ENCODE peak calls at places on chromosomes 6 and 20, in nine cellular contexts. G is WTC11; Y is naive thymus-derived CD4-positive, alpha-beta T cell; I is ACHN; T is nephron progenitor cell; M is endothelial cell of umbilical vein; P is cardiac fibroblast; E is HS-27A; B is effector memory CD8-positive, alpha-beta T cell. F is an unnamed sample.

GRCh38 chr20:26167499-26167898 is 470.8 kb upstream of the ZNF337 start:
- DNase-seq in G (no peak), Y (no peak), I (peak), T (no peak), M (peak), P (peak), E (no peak), B (no peak), F (peak)

GRCh38 chr6:43465978-43466377 is 10.6 kb upstream of the DLK2 start:
- DNase-seq in G (no peak), Y (no peak), I (no peak), T (no peak), M (no peak), P (peak), E (no peak), B (no peak), F (no peak)

GRCh38 chr20:53833333-53834043 is 236.9 kb downstream of the BCAS1 start:
- DNase-seq in G (no peak), Y (no peak), I (no peak), T (no peak), M (no peak), P (no peak), E (no peak), B (no peak), F (no peak)

GRCh38 chr20:25059866-25060465 is 2.0 kb upstream of the ACSS1 start:
- DNase-seq in G (peak), Y (no peak), I (no peak), T (no peak), M (no peak), P (no peak), E (no peak), B (no peak), F (no peak)

GRCh38 chr20:33433465-33433864 is 10.1 kb downstream of the SNTA1 start:
- DNase-seq in G (no peak), Y (no peak), I (no peak), T (no peak), M (no peak), P (peak), E (no peak), B (no peak), F (no peak)

GRCh38 chr6:134035823-134036296 is 16.6 kb downstream of the SLC2A12 start:
- DNase-seq in G (no peak), Y (no peak), I (no peak), T (no peak), M (peak), P (peak), E (no peak), B (no peak), F (no peak)

GRCh38 chr6:139748353-139749146 is 374.1 kb upstream of the CITED2 start:
- DNase-seq in G (no peak), Y (no peak), I (no peak), T (no peak), M (no peak), P (peak), E (no peak), B (no peak), F (no peak)

GRCh38 chr20:32560989-32561830 is 23.9 kb downstream of the NOL4L start:
- DNase-seq in G (no peak), Y (peak), I (no peak), T (peak), M (no peak), P (no peak), E (no peak), B (no peak), F (no peak)

GRCh38 chr6:98947411-98948292 is at the start of gene FBXL4:
- DNase-seq in G (peak), Y (peak), I (peak), T (peak), M (peak), P (peak), E (no peak), B (peak), F (peak)

GRCh38 chr6:152750694-152751093 is at the start of gene VIP:
- DNase-seq in G (peak), Y (no peak), I (peak), T (peak), M (peak), P (peak), E (no peak), B (no peak), F (peak)

GRCh38 chr6:154236646-154237236 is 119.9 kb downstream of the IPCEF1 start:
- DNase-seq in G (no peak), Y (no peak), I (no peak), T (no peak), M (no peak), P (no peak), E (no peak), B (no peak), F (no peak)

GRCh38 chr20:4090756-4091331 is 75.5 kb upstream of the RNF24 start:
- DNase-seq in G (no peak), Y (no peak), I (peak), T (no peak), M (peak), P (peak), E (no peak), B (no peak), F (peak)

GRCh38 chr6:143872211-143872610 is 7.9 kb downstream of the ZC2HC1B start:
- DNase-seq in G (no peak), Y (no peak), I (no peak), T (no peak), M (no peak), P (peak), E (no peak), B (no peak), F (no peak)

GRCh38 chr6:13496508-13497180 is 9.2 kb upstream of the GFOD1 start:
- DNase-seq in G (no peak), Y (no peak), I (peak), T (no peak), M (peak), P (peak), E (no peak), B (no peak), F (peak)

GRCh38 chr20:49210101-49210749 is 9.0 kb upstream of the DDX27 start:
- DNase-seq in G (no peak), Y (no peak), I (no peak), T (no peak), M (no peak), P (peak), E (no peak), B (no peak), F (no peak)

GRCh38 chr20:2946988-2947961 is 74.0 kb downstream of the PTPRA start:
- DNase-seq in G (no peak), Y (no peak), I (no peak), T (no peak), M (no peak), P (peak), E (no peak), B (no peak), F (no peak)

GRCh38 chr6:110859335-110859792 is 15.2 kb upstream of the AMD1 start:
- DNase-seq in G (no peak), Y (no peak), I (no peak), T (no peak), M (no peak), P (no peak), E (no peak), B (no peak), F (no peak)

GRCh38 chr6:28683945-28684538 is 158.4 kb downstream of the GPX5 start:
- DNase-seq in G (peak), Y (peak), I (peak), T (peak), M (peak), P (peak), E (peak), B (no peak), F (peak)

GRCh38 chr6:2097464-2097863 is 147.9 kb downstream of the GMDS start:
- DNase-seq in G (no peak), Y (no peak), I (no peak), T (no peak), M (no peak), P (no peak), E (no peak), B (no peak), F (no peak)

GRCh38 chr20:37518606-37519507 is 2.2 kb upstream of the NNAT start:
- DNase-seq in G (no peak), Y (no peak), I (no peak), T (peak), M (peak), P (no peak), E (no peak), B (no peak), F (no peak)

GRCh38 chr6:127154509-127154908 is 36.0 kb downstream of the RSPO3 start:
- DNase-seq in G (no peak), Y (no peak), I (no peak), T (no peak), M (no peak), P (no peak), E (no peak), B (no peak), F (no peak)

GRCh38 chr6:169778646-169779045 is 27.2 kb downstream of the ERMARD start:
- DNase-seq in G (no peak), Y (no peak), I (no peak), T (no peak), M (no peak), P (no peak), E (no peak), B (no peak), F (no peak)

GRCh38 chr6:63346217-63346834 is 26.5 kb upstream of the LGSN start:
- DNase-seq in G (no peak), Y (no peak), I (no peak), T (no peak), M (no peak), P (no peak), E (no peak), B (no peak), F (no peak)

GRCh38 chr20:61438285-61438684 is 186.2 kb downstream of the CDH4 start:
- DNase-seq in G (no peak), Y (no peak), I (no peak), T (no peak), M (no peak), P (no peak), E (no peak), B (no peak), F (no peak)

GRCh38 chr6:170177383-170178265 is 113.3 kb downstream of the DLL1 start:
- DNase-seq in G (no peak), Y (no peak), I (no peak), T (no peak), M (no peak), P (no peak), E (no peak), B (no peak), F (no peak)

GRCh38 chr20:7371518-7372158 is 568.6 kb downstream of the HAO1 start:
- DNase-seq in G (no peak), Y (no peak), I (no peak), T (no peak), M (no peak), P (peak), E (no peak), B (no peak), F (no peak)

GRCh38 chr20:326645-327031 is 1.3 kb downstream of the SOX12 start:
- DNase-seq in G (no peak), Y (no peak), I (peak), T (peak), M (peak), P (peak), E (no peak), B (peak), F (peak)

GRCh38 chr20:16434087-16434664 is 139.1 kb downstream of the KIF16B start:
- DNase-seq in G (peak), Y (peak), I (peak), T (peak), M (peak), P (peak), E (no peak), B (peak), F (no peak)

GRCh38 chr20:36784900-36785299 is 11.3 kb upstream of the DSN1 start:
- DNase-seq in G (no peak), Y (no peak), I (no peak), T (no peak), M (no peak), P (peak), E (no peak), B (no peak), F (peak)

GRCh38 chr6:66995669-66996068 is 1288.6 kb upstream of the EYS start:
- DNase-seq in G (no peak), Y (no peak), I (no peak), T (no peak), M (no peak), P (no peak), E (no peak), B (no peak), F (no peak)

GRCh38 chr20:40251284-40251932 is 437.6 kb downstream of the MAFB start:
- DNase-seq in G (peak), Y (no peak), I (peak), T (peak), M (peak), P (peak), E (no peak), B (no peak), F (no peak)

GRCh38 chr20:7841967-7842301 is 98.3 kb downstream of the HAO1 start:
- DNase-seq in G (no peak), Y (no peak), I (peak), T (no peak), M (peak), P (peak), E (peak), B (no peak), F (peak)

GRCh38 chr6:82906951-82907350 is 158.7 kb downstream of the UBE3D start:
- DNase-seq in G (no peak), Y (no peak), I (peak), T (no peak), M (peak), P (peak), E (peak), B (no peak), F (peak)

GRCh38 chr20:11451793-11452291 is 465.9 kb upstream of the BTBD3 start:
- DNase-seq in G (no peak), Y (no peak), I (no peak), T (peak), M (no peak), P (peak), E (no peak), B (no peak), F (peak)

GRCh38 chr6:81759782-81760181 is 7.3 kb upstream of the TENT5A start:
- DNase-seq in G (no peak), Y (no peak), I (peak), T (no peak), M (no peak), P (peak), E (no peak), B (no peak), F (no peak)

F was measured in HCEC 1CT.